ENCODE peak calls at places on chromosomes 5 and 9, in seven cellular contexts. T is endothelial cell, B is brain microvascular endothelial cell, Y is neural progenitor cell, U is sigmoid colon, S is tibial nerve, X is A549. R is an unnamed sample.

GRCh38 chr9:38272710-38273109 is 119.8 kb upstream of the ALDH1B1 start:
- DNase-seq in S (no peak), X (no peak), B (no peak), T (no peak), U (no peak), Y (no peak), R (no peak)

GRCh38 chr5:73482383-73483193 is 15.7 kb upstream of the BTF3 start:
- DNase-seq in B (peak), T (no peak), Y (no peak), X (no peak), S (no peak), U (no peak), R (no peak)

GRCh38 chr9:5185220-5185840 is at the start of gene INSL6:
- DNase-seq in B (no peak), T (no peak), U (no peak), Y (no peak), S (no peak), X (no peak), R (no peak)

GRCh38 chr9:128120741-128121465 is 6.6 kb downstream of the PTGES2 start:
- DNase-seq in U (peak), X (no peak), Y (no peak), S (no peak), B (no peak), T (no peak), R (no peak)

GRCh38 chr9:82080265-82080664 is 91.7 kb downstream of the SPATA31D1 start:
- DNase-seq in X (no peak), B (no peak), Y (peak), S (no peak), U (no peak), T (no peak), R (no peak)

GRCh38 chr5:77640577-77641396 is 2.3 kb upstream of the OTP start:
- DNase-seq in X (no peak), U (no peak), T (no peak), B (no peak), Y (peak), S (no peak), R (no peak)

GRCh38 chr5:134784946-134785620 is 26.5 kb downstream of the DDX46 start:
- DNase-seq in X (no peak), B (no peak), Y (no peak), S (no peak), T (no peak), U (no peak), R (no peak)

GRCh38 chr9:124960409-124960752 is 19.5 kb upstream of the GOLGA1 start:
- DNase-seq in X (peak), U (no peak), B (peak), S (no peak), Y (no peak), T (no peak), R (no peak)

GRCh38 chr9:98958271-98958989 is 14.7 kb downstream of the COL15A1 start:
- DNase-seq in B (peak), U (no peak), X (no peak), S (no peak), Y (no peak), T (no peak), R (no peak)

GRCh38 chr5:55411881-55412280 is 104.1 kb downstream of the MTREX start:
- DNase-seq in U (no peak), B (no peak), Y (no peak), T (no peak), X (no peak), S (no peak), R (no peak)

GRCh38 chr5:160169326-160169725 is 50.1 kb upstream of the PWWP2A start:
- DNase-seq in S (no peak), B (peak), Y (no peak), U (no peak), T (no peak), X (no peak), R (no peak)

GRCh38 chr5:170254056-170254455 is 21.3 kb downstream of the C5orf58 start:
- DNase-seq in S (no peak), Y (no peak), B (no peak), U (no peak), T (no peak), X (no peak), R (no peak)

GRCh38 chr5:135130526-135131215 is 96.6 kb upstream of the PITX1 start:
- DNase-seq in S (no peak), T (no peak), Y (no peak), X (no peak), U (peak), B (no peak), R (no peak)

GRCh38 chr9:469672-470040 is 255.0 kb downstream of the DOCK8 start:
- DNase-seq in B (no peak), X (no peak), U (peak), S (peak), T (no peak), Y (no peak), R (no peak)

GRCh38 chr5:61051267-61051666 is 106.3 kb downstream of the NDUFAF2 start:
- DNase-seq in X (peak), U (no peak), T (no peak), B (peak), Y (no peak), S (no peak), R (no peak)

GRCh38 chr5:56673171-56673570 is 142.2 kb upstream of the MAP3K1 start:
- DNase-seq in Y (no peak), T (no peak), U (no peak), B (no peak), X (no peak), S (no peak), R (no peak)

GRCh38 chr5:139633295-139634027 is 14.7 kb upstream of the CXXC5 start:
- DNase-seq in T (peak), X (peak), S (no peak), U (peak), Y (peak), B (no peak), R (no peak)

GRCh38 chr9:128689820-128690683 is 1.0 kb downstream of the SET start:
- DNase-seq in X (peak), T (peak), U (peak), S (no peak), Y (peak), B (no peak), R (no peak)

GRCh38 chr5:14830210-14831005 is 41.2 kb downstream of the ANKH start:
- DNase-seq in S (no peak), Y (no peak), U (no peak), X (no peak), B (peak), T (no peak), R (no peak)

GRCh38 chr9:34379334-34380033 is 2.8 kb upstream of the MYORG start:
- DNase-seq in T (peak), B (peak), X (peak), Y (peak), S (peak), U (peak), R (peak)

GRCh38 chr9:72977670-72978069 is 24.8 kb upstream of the ALDH1A1 start:
- DNase-seq in U (no peak), S (no peak), X (peak), Y (no peak), B (no peak), T (no peak), R (no peak)

GRCh38 chr5:148828461-148829247 is 2.2 kb downstream of the ADRB2 start:
- DNase-seq in S (no peak), U (no peak), T (no peak), B (no peak), X (no peak), Y (no peak), R (no peak)

GRCh38 chr5:143074414-143074996 is 304.3 kb downstream of the ARHGAP26 start:
- DNase-seq in S (no peak), T (no peak), U (no peak), B (no peak), Y (no peak), X (no peak), R (no peak)

GRCh38 chr5:157290981-157291711 is 25.2 kb downstream of the CYFIP2 start:
- DNase-seq in Y (no peak), B (peak), X (peak), U (no peak), S (no peak), T (no peak), R (no peak)

GRCh38 chr9:138122676-138123075 is 245.1 kb downstream of the CACNA1B start:
- DNase-seq in Y (no peak), U (no peak), X (no peak), S (no peak), B (no peak), T (no peak), R (no peak)

GRCh38 chr5:42689391-42689790 is 67.2 kb upstream of the CCDC152 start:
- DNase-seq in X (no peak), U (no peak), B (no peak), S (no peak), T (no peak), Y (no peak), R (no peak)

GRCh38 chr5:168947212-168947868 is 353.6 kb downstream of the SLIT3 start:
- DNase-seq in Y (peak), X (peak), T (peak), B (peak), U (no peak), S (peak), R (peak)

GRCh38 chr5:10701567-10702039 is 59.4 kb downstream of the DAP start:
- DNase-seq in S (peak), X (peak), T (peak), B (peak), Y (peak), U (no peak), R (no peak)

GRCh38 chr5:118687671-118688621 is 300.4 kb downstream of the DTWD2 start:
- DNase-seq in U (no peak), B (peak), S (no peak), T (no peak), X (no peak), Y (no peak), R (no peak)

GRCh38 chr5:149488645-149489306 is 62.5 kb downstream of the CSNK1A1 start:
- DNase-seq in B (no peak), X (peak), Y (no peak), T (no peak), S (no peak), U (no peak), R (no peak)

GRCh38 chr5:150065886-150066285 is 20.5 kb downstream of the CSF1R start:
- DNase-seq in Y (no peak), X (no peak), U (peak), S (peak), B (peak), T (no peak), R (no peak)

GRCh38 chr5:169300468-169301385 is at the start of gene SLIT3:
- DNase-seq in Y (peak), X (peak), U (peak), T (peak), S (peak), B (peak), R (peak)

GRCh38 chr5:139639619-139640431 is 8.3 kb upstream of the CXXC5 start:
- DNase-seq in B (no peak), Y (no peak), X (no peak), U (peak), T (peak), S (no peak), R (peak)

GRCh38 chr5:151085517-151086031 is 4.7 kb upstream of the TNIP1 start:
- DNase-seq in T (no peak), B (no peak), X (peak), U (peak), Y (no peak), S (peak), R (no peak)

GRCh38 chr9:130986311-130986940 is 22.5 kb upstream of the LAMC3 start:
- DNase-seq in Y (no peak), S (no peak), B (no peak), T (no peak), U (no peak), X (no peak), R (no peak)

GRCh38 chr5:159620853-159621540 is 290.7 kb upstream of the IL12B start:
- DNase-seq in B (no peak), U (no peak), X (no peak), T (no peak), Y (no peak), S (no peak), R (no peak)

GRCh38 chr5:59256331-59256730 is 637.2 kb downstream of the PDE4D start:
- DNase-seq in T (no peak), S (no peak), Y (no peak), X (no peak), B (no peak), U (no peak), R (no peak)

GRCh38 chr5:177387405-177387804 is 3.2 kb downstream of the SLC34A1 start:
- DNase-seq in T (no peak), X (no peak), Y (no peak), U (no peak), B (no peak), S (no peak), R (no peak)

GRCh38 chr5:135190345-135191083 is 156.5 kb upstream of the PITX1 start:
- DNase-seq in S (no peak), U (no peak), B (no peak), Y (peak), X (no peak), T (no peak), R (no peak)

GRCh38 chr5:66209350-66209749 is 65.2 kb downstream of the SREK1 start:
- DNase-seq in Y (no peak), T (no peak), U (no peak), X (peak), S (no peak), B (no peak), R (no peak)

GRCh38 chr9:12705738-12706391 is 12.7 kb downstream of the TYRP1 start:
- DNase-seq in S (no peak), X (no peak), U (no peak), Y (no peak), B (no peak), T (no peak), R (no peak)

GRCh38 chr9:12699529-12699928 is 6.3 kb downstream of the TYRP1 start:
- DNase-seq in X (no peak), S (no peak), B (no peak), T (no peak), Y (no peak), U (no peak), R (no peak)

GRCh38 chr9:12698986-12699385 is 5.8 kb downstream of the TYRP1 start:
- DNase-seq in S (no peak), B (no peak), Y (no peak), U (no peak), T (no peak), X (no peak), R (no peak)

GRCh38 chr9:12703996-12704395 is 10.8 kb downstream of the TYRP1 start:
- DNase-seq in T (no peak), Y (no peak), X (no peak), B (no peak), S (no peak), U (no peak), R (no peak)

GRCh38 chr9:12702160-12702758 is 9.1 kb downstream of the TYRP1 start:
- DNase-seq in T (peak), S (peak), B (peak), U (peak), X (peak), Y (peak), R (peak)
- TF ChIP-seq CTCF in T (peak), S (peak), B (peak), U (peak), X (peak), Y (peak), R (peak)

DNA sequence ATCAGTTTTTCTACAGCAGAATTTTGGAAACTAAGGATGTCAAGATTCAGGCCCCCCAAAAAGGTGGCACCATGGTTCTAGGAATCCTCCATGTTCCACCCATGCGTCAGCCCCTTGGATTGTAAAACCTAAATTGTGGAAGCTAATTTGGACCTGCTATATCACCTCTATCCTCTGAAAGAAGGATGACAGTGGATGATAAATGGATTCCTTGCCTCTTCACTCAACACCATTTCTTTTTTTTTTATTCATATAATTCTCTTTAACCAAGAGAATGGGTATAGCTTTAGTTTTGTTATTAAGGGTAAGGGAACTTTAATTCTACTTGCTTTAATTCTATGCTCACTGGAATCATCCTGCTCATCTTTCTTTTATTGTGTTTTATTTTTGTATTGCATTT is 71.8 kb downstream of the GNAQ start:
- DNase-seq in T (no peak), U (no peak), S (no peak), B (no peak), Y (no peak), X (no peak), R (no peak)
- TF ChIP-seq CTCF in T (no peak), U (no peak), S (no peak), B (no peak), Y (no peak), X (no peak), R (no peak)

DNA sequence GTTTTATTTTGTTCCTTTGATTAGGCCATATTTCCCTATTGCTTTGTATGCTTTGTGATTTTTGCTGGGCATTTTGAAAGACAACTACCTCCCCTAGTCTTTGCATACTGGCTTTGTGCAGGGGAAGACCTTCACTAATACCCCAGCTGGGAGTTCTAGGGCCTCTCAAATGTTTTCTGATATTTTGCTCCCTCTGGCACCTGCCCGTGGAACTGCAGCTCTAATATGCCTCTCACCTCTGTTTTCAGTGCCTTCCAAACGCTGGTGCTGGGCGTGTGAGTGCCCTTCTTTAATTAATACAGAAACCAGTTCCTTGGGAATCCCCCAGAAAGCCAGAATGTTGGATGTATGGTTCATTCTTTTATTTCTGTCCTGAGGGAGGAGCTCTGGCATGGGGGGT is 204.5 kb downstream of the COMMD10 start:
- DNase-seq in S (no peak), Y (peak), B (no peak), X (no peak), U (no peak), T (peak), R (no peak)
- TF ChIP-seq CTCF in S (no peak), Y (peak), B (peak), X (no peak), U (no peak), T (peak), R (no peak)

GRCh38 chr9:126891676-126892075 is 22.9 kb upstream of the RALGPS1 start:
- DNase-seq in S (no peak), X (no peak), T (no peak), B (no peak), U (no peak), Y (no peak), R (no peak)

GRCh38 chr9:126894052-126894603 is 20.5 kb upstream of the RALGPS1 start:
- DNase-seq in X (no peak), Y (no peak), T (no peak), B (no peak), S (no peak), U (no peak), R (no peak)

DNA sequence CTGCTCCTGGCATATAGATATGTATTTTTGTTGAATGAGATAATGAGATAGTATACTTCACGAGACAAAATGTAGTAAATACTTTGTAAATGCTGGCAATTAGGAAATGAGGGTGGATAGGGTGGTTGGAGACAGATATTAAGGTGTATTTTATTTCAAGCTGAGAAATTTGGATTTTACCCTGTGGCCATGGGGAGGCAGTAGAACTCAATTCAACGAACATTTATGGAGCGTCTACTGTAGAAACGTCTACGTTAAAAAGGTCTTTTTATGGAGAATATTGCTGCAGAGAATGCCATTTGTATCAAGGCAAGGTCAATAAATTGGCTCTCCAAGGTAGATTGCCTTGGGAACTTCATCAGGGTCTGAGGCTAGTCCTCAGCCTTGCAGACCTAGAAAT is 21.5 kb upstream of the RALGPS1 start:
- DNase-seq in X (no peak), Y (no peak), S (no peak), U (no peak), B (no peak), T (no peak), R (no peak)
- TF ChIP-seq CTCF in X (peak), Y (peak), S (no peak), U (no peak), B (peak), T (peak), R (no peak)

DNA sequence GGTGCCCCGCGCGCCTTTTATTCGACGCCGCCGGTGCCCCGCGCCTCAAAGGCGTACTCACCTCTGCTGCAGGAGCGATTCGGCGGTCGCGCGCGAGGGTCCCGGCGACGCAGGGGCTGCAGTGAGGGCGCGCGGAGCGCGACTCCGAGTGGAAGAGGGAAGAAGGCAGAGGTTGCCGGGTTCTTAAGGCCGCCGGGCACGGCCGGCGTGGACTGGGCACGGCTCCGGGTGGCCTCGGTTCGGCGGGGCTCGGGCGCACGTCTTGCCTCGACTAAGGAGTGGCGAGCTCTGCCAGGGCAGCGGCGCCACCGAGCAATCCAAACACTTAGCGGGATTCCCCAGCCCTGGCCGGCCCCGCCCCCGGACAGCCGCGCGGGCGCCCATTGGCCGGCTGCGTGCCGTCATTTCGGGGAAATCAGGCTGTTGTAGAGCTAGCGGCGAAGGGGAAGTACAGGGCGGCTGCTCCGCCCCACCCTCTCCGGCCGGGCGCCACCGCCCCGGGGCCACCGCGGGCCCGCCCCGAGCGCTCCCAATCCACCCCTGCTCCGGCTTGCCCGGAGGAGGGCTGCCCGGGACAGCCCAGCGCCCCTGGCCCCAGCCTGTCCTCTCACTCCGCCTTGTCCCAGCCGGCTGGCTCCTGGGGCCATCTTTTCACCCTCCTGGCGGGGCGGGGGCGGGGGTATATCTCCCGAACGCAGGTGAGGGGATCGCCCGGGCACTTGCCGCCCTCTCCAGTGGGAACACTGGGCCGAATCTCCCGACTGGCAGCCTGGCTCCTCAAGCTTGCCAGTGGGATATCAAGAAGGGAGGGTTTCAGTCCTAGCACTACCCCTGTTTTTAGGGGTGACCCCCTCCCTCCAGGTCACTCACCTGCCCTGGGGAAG is at the start of gene IRF1:
- DNase-seq in Y (peak), X (peak), U (peak), T (peak), S (peak), B (peak), R (peak)
- TF ChIP-seq CTCF in Y (no peak), X (no peak), U (no peak), T (peak), S (peak), B (no peak), R (no peak)

GRCh38 chr5:13250450-13251291 is 693.8 kb downstream of the DNAH5 start:
- DNase-seq in S (no peak), B (no peak), T (no peak), U (no peak), Y (peak), X (peak), R (no peak)
- TF ChIP-seq CTCF in S (peak), B (peak), T (peak), U (no peak), Y (peak), X (peak), R (peak)

DNA sequence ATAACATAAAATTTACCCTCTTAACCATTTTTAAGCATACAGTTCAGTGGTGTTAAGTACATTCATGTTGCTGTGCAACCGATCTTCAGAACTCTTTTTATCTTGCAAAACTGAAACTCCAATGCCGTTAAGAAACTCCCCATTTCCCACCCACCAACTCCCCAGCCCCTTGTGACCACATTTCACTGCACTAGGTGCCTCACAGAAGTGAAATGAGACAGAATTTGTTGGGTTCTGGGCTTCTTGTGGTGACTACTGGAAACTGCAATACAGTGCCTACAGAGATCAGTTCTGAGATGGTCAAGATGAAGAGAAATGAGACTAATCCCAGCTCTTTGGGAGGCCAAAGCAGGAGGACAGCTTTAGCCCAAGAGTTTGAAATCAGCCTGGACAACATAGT is 202.1 kb upstream of the SLC30A5 start:
- DNase-seq in U (no peak), Y (no peak), T (no peak), S (no peak), X (no peak), B (no peak), R (no peak)
- TF ChIP-seq CTCF in U (no peak), Y (no peak), T (no peak), S (no peak), X (no peak), B (no peak), R (no peak)

R was measured in mesothelial cell of epicardium.